ENCODE peak calls at places on chromosomes 2 and 18, in eight cellular contexts. R is suprapubic skin, A is ovary, V is HepG2, P is A549, G is K562, S is upper lobe of left lung, X is stomach. E is an unnamed sample.

GRCh38 chr2:54556659-54557121 is 100.6 kb downstream of the SPTBN1 start:
- DNase-seq in V (no peak), G (no peak), R (no peak), S (no peak), P (no peak), A (peak), X (no peak), E (no peak)

GRCh38 chr2:173571021-173571821 is 216.5 kb downstream of the CDCA7 start:
- DNase-seq in G (peak), V (peak), X (no peak), A (no peak), R (no peak), P (peak), S (no peak), E (no peak)

GRCh38 chr18:64929026-64929425 is 780.1 kb upstream of the LINC00305 start:
- DNase-seq in S (no peak), X (no peak), G (no peak), P (no peak), A (no peak), V (no peak), R (no peak), E (no peak)

GRCh38 chr2:130766037-130766436 is 10.7 kb downstream of the AMER3 start:
- DNase-seq in G (no peak), R (no peak), A (no peak), V (no peak), P (no peak), S (no peak), X (no peak), E (peak)

GRCh38 chr2:112691761-112692370 is 29.0 kb upstream of the NT5DC4 start:
- DNase-seq in R (no peak), A (no peak), X (no peak), S (no peak), G (no peak), P (peak), V (no peak), E (no peak)

GRCh38 chr2:222272446-222273035 is 26.3 kb downstream of the PAX3 start:
- DNase-seq in S (no peak), R (no peak), A (no peak), V (no peak), G (no peak), P (no peak), X (no peak), E (no peak)

GRCh38 chr2:163345795-163346573 is 389.8 kb downstream of the FIGN start:
- DNase-seq in S (no peak), P (peak), G (peak), V (peak), X (no peak), R (no peak), A (no peak), E (no peak)

GRCh38 chr2:37795456-37795855 is 124.0 kb upstream of the CDC42EP3 start:
- DNase-seq in S (no peak), R (no peak), V (no peak), P (no peak), A (no peak), X (no peak), G (no peak), E (no peak)

GRCh38 chr18:5895300-5895885 is at the start of gene TMEM200C:
- DNase-seq in A (peak), V (no peak), G (no peak), R (no peak), S (peak), P (no peak), X (no peak), E (no peak)

GRCh38 chr2:23803965-23804542 is 122.9 kb downstream of the ATAD2B start:
- DNase-seq in V (peak), P (peak), X (peak), A (peak), G (peak), S (peak), R (no peak), E (no peak)

GRCh38 chr18:32346667-32347066 is 124.0 kb downstream of the GAREM1 start:
- DNase-seq in X (no peak), S (no peak), G (no peak), P (no peak), V (no peak), R (no peak), A (no peak), E (no peak)

GRCh38 chr2:126224766-126225165 is 431.2 kb upstream of the GYPC start:
- DNase-seq in R (no peak), V (no peak), A (no peak), S (no peak), G (no peak), P (no peak), X (no peak), E (no peak)

GRCh38 chr2:191866675-191867506 is 20.0 kb upstream of the CAVIN2 start:
- DNase-seq in X (no peak), G (peak), V (peak), A (peak), P (peak), S (peak), R (no peak), E (no peak)

GRCh38 chr18:33830210-33830609 is 252.2 kb downstream of the ASXL3 start:
- DNase-seq in P (no peak), V (no peak), S (no peak), G (no peak), X (no peak), R (no peak), A (no peak), E (no peak)

GRCh38 chr18:33831424-33831823 is 253.4 kb downstream of the ASXL3 start:
- DNase-seq in P (no peak), A (no peak), G (no peak), V (no peak), X (no peak), R (no peak), S (no peak), E (no peak)

GRCh38 chr18:33837191-33837590 is 259.2 kb downstream of the ASXL3 start:
- DNase-seq in G (no peak), S (no peak), R (no peak), X (no peak), V (no peak), P (no peak), A (no peak), E (no peak)

GRCh38 chr18:33835419-33835818 is 257.4 kb downstream of the ASXL3 start:
- DNase-seq in P (no peak), R (no peak), V (no peak), A (no peak), S (no peak), G (no peak), X (no peak), E (no peak)

DNA sequence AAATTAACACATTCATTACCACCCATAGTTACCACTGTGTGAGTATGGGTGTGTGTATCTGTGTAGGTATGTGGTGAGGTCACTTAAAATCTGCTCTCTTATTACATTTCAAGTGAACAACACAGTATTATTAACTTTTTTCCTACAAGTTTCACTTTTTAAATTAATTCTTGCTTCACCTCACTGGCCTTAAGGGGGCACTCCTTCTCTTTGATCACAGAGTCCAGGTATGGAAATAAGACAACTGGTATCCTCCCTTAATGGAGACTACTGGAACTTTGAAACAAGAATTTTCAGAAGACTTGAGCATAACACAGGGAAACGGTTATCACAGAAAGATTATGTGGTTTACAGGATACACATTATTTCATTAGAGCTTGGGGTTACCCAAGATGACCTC is 255.8 kb downstream of the ASXL3 start:
- DNase-seq in S (no peak), A (no peak), P (no peak), V (no peak), G (no peak), X (no peak), R (no peak), E (no peak)
- TF ChIP-seq CTCF in S (no peak), A (no peak), P (no peak), V (no peak), G (no peak), X (no peak), R (no peak), E (no peak)

DNA sequence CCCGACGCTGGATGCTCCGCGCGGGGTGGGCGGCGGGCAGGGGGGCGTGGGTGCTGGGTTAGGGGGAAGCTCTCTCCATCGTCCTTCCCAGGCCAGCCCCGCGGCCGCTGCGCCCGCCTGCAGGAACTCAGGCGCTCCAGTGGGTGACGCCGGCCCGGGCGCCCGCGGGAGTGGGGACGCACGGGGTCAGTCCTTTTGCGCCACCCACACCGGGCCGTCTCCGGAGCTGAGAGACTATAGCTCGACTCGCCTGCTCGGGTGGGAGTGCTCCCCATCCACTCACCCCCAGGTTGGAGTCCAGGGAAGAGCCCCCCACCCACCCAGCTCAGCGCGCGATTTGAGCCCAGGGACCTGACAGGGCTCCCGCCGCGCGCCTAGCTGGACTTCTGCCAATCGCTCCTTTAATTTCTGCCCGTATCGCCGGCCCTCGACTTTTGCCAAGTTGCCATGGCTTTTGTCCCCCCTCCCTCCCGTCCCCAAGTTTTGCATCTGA is 205.6 kb upstream of the SMAD2 start:
- DNase-seq in P (no peak), V (no peak), S (no peak), X (peak), A (peak), G (no peak), R (no peak), E (no peak)
- TF ChIP-seq EP300 in P (no peak), V (no peak), S (no peak), X (no peak), A (no peak), G (no peak), R (no peak), E (no peak)

DNA sequence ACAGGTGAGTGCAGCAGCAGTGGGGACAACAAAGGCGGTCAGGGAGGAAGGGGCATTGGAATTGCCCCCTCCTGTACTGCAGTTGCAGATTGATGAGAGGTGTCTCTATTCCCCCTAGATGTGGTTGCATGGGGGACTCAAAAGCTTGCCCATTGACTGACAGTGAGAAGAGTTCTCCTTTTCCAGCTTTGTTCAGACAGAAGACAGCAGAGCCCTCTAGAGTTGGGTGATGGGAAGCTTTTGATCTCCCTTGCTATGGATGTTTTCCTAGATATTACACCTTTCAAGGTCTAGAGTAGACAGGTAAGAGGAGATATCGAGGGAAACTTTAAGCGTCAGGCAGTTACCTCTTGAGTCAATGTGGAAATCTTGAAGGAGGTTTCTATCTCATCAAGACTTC is 2.9 kb downstream of the PROKR1 start:
- DNase-seq in S (no peak), P (peak), V (peak), G (peak), R (no peak), A (no peak), X (no peak), E (no peak)
- TF ChIP-seq CTCF in S (no peak), P (peak), V (peak), G (peak), R (no peak), A (no peak), X (no peak), E (no peak)

GRCh38 chr2:2916621-2917020 is 461.0 kb downstream of the EIPR1 start:
- DNase-seq in R (no peak), X (no peak), A (no peak), G (no peak), P (no peak), S (no peak), V (no peak), E (peak)
- TF ChIP-seq EP300 in R (no peak), X (no peak), A (no peak), G (no peak), P (no peak), S (no peak), V (no peak), E (no peak)

GRCh38 chr2:121689356-121689755 is 40.1 kb upstream of the CLASP1 start:
- DNase-seq in S (no peak), A (peak), R (no peak), X (peak), P (peak), G (peak), V (peak), E (no peak)
- TF ChIP-seq CTCF in S (no peak), A (no peak), R (peak), X (peak), P (peak), G (peak), V (peak), E (peak)

DNA sequence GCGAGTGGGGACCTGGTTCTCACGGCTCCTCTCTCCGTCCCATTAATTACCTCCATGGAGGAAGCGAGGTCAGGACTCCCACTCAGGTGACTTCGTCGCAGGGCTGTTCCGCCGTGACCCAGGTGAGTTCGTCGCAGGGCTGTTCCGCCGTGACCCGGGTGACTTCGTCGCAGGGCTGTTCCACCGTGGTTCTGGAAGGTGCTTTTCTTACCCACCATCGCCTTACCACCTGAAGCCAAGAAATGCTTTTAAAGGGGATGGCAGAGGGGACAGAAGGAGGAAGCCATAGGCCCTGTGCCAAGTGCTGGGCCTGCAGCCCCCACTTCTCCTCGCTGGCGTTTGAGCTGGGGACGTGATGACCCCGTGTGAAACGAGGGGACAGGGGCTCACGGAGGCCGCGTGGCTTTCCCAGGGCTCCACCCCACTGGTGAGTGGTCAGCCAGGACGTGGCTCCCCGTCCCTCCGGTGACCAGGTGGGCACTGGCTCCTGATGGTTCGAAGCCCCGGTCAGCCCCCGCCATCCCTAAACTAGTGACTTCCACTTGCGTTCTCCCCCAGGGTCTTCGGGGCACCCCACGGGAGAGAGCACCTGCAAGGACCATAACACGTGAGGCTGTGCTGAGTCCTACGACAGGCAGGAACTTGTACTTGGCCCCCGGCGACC is 118.5 kb downstream of the TWIST2 start:
- DNase-seq in P (no peak), V (no peak), A (no peak), G (no peak), X (no peak), R (no peak), S (peak), E (peak)
- TF ChIP-seq EP300 in P (no peak), V (no peak), A (no peak), G (no peak), X (no peak), R (no peak), S (no peak), E (no peak)